ENCODE peak calls at places on chromosomes 4 and X, in five cellular contexts. E, V, Y, C and H are unnamed samples.

GRCh38 chr4:175253184-175253902 is 335.2 kb downstream of the ADAM29 start:
- DNase-seq in V (no peak), C (no peak), E (no peak), Y (no peak), H (no peak)

GRCh38 chrX:7164174-7164573 is 16.2 kb upstream of the PUDP start:
- DNase-seq in C (no peak), Y (no peak), V (no peak), E (no peak), H (no peak)

GRCh38 chr4:84498203-84499026 is 677 bp downstream of the NKX6-1 start:
- DNase-seq in C (no peak), E (peak), Y (no peak), V (peak), H (no peak)

GRCh38 chr4:27003602-27004238 is 143.1 kb downstream of the STIM2 start:
- DNase-seq in Y (no peak), V (no peak), E (peak), C (no peak), H (no peak)

GRCh38 chr4:2942532-2943363 is 20.5 kb downstream of the NOP14 start:
- DNase-seq in V (no peak), E (no peak), C (no peak), Y (no peak), H (peak)

GRCh38 chr4:145920205-145920604 is 18.4 kb downstream of the ZNF827 start:
- DNase-seq in C (no peak), V (no peak), Y (no peak), E (peak), H (no peak)

GRCh38 chr4:54099959-54100606 is at the start of gene GSX2:
- DNase-seq in V (peak), Y (no peak), E (no peak), C (no peak), H (no peak)

GRCh38 chr4:107037188-107037587 is 1.1 kb upstream of the DKK2 start:
- DNase-seq in Y (no peak), C (no peak), V (no peak), E (peak), H (peak)

GRCh38 chrX:1656379-1656778 is 41.5 kb downstream of the ASMT start:
- DNase-seq in E (no peak), Y (no peak), C (no peak), V (no peak), H (no peak)

GRCh38 chr4:26330186-26330787 is 9.5 kb downstream of the RBPJ start:
- DNase-seq in Y (no peak), V (peak), E (peak), C (no peak), H (no peak)

GRCh38 chr4:113539408-113539807 is 222.1 kb downstream of the CAMK2D start:
- DNase-seq in Y (no peak), C (no peak), V (no peak), E (peak), H (no peak)

GRCh38 chr4:139857021-139857420 is 191.4 kb downstream of the MGST2 start:
- DNase-seq in E (no peak), C (no peak), Y (no peak), V (no peak), H (no peak)

GRCh38 chr4:119337010-119337409 is 15.1 kb upstream of the FABP2 start:
- DNase-seq in E (no peak), V (no peak), C (no peak), Y (no peak), H (no peak)

GRCh38 chr4:24067781-24068193 is 177.9 kb upstream of the PPARGC1A start:
- DNase-seq in V (peak), C (no peak), Y (no peak), E (peak), H (no peak)

GRCh38 chr4:1855334-1856070 is 454 bp downstream of the LETM1 start:
- DNase-seq in E (no peak), V (no peak), Y (no peak), C (no peak), H (peak)

GRCh38 chr4:18882468-18882867 is 860.9 kb upstream of the LCORL start:
- DNase-seq in V (no peak), C (no peak), Y (no peak), E (peak), H (no peak)

GRCh38 chrX:153723351-153724251 is 586 bp downstream of the BCAP31 start:
- DNase-seq in V (peak), C (peak), Y (peak), E (peak), H (peak)

GRCh38 chr4:158805628-158806471 is 37.0 kb downstream of the FNIP2 start:
- DNase-seq in Y (no peak), E (no peak), C (no peak), V (peak), H (no peak)

GRCh38 chrX:40101430-40101802 is 3.7 kb upstream of the BCOR start:
- DNase-seq in V (no peak), E (no peak), Y (no peak), C (no peak), H (no peak)

GRCh38 chr4:184798504-184798903 is 27.3 kb downstream of the ACSL1 start:
- DNase-seq in C (no peak), Y (no peak), V (no peak), E (no peak), H (no peak)

GRCh38 chrX:119067023-119067739 is 5.6 kb upstream of the CT47C1 start:
- DNase-seq in Y (no peak), C (no peak), E (peak), V (peak), H (peak)

GRCh38 chr4:178963646-178964045 is 1521.4 kb upstream of the AGA start:
- DNase-seq in E (no peak), C (no peak), Y (no peak), V (no peak), H (no peak)

GRCh38 chrX:13078739-13079444 is 34.5 kb upstream of the FAM9C start:
- DNase-seq in Y (no peak), C (no peak), E (peak), V (peak), H (no peak)